ENCODE peak calls at places on chromosomes 13 and 19, in ten cellular contexts. One of them, this sample, is unnamed.

GRCh38 chr13:40069173-40070044 is 413.9 kb downstream of the COG6 start:
- DNase-seq in iris pigment epithelial cell: peak; percentile 79
- DNase-seq in suprapubic skin: no peak
- DNase-seq in NCI-H1930: peak; percentile 66
- DNase-seq in cerebellar nuclear complex: no peak
- DNase-seq in left ventricle myocardium inferior: peak; percentile 80
- DNase-seq in neural progenitor cell: peak; percentile 75
- DNase-seq in activated T-cell treated with anti-CD3 and anti-CD28 coated beads for 24 hours: peak; percentile 64
- DNase-seq in stimulated activated CD4-positive, alpha-beta T cell treated with anti-CD3 and anti-CD28 coated beads, Interleukin-2, amount 100 ng/mL, for 48 hours: peak; percentile 62
- DNase-seq in T-helper 1 cell: peak; percentile 67
- DNase-seq in this sample: peak; percentile 47

GRCh38 chr19:51689751-51690358 is 3.3 kb upstream of the SPACA6 start:
- DNase-seq in iris pigment epithelial cell: peak; percentile 56
- DNase-seq in suprapubic skin: no peak
- DNase-seq in NCI-H1930: no peak
- DNase-seq in cerebellar nuclear complex: no peak
- DNase-seq in left ventricle myocardium inferior: peak; percentile 53
- DNase-seq in neural progenitor cell: peak; percentile 77
- DNase-seq in activated T-cell treated with anti-CD3 and anti-CD28 coated beads for 24 hours: no peak
- DNase-seq in stimulated activated CD4-positive, alpha-beta T cell treated with anti-CD3 and anti-CD28 coated beads, Interleukin-2, amount 100 ng/mL, for 48 hours: no peak
- DNase-seq in T-helper 1 cell: no peak
- DNase-seq in this sample: no peak

GRCh38 chr13:29591310-29591709 is 4.2 kb downstream of the SLC7A1 start:
- DNase-seq in iris pigment epithelial cell: peak; percentile 70
- DNase-seq in suprapubic skin: no peak
- DNase-seq in NCI-H1930: no peak
- DNase-seq in cerebellar nuclear complex: no peak
- DNase-seq in left ventricle myocardium inferior: no peak
- DNase-seq in neural progenitor cell: no peak
- DNase-seq in activated T-cell treated with anti-CD3 and anti-CD28 coated beads for 24 hours: no peak
- DNase-seq in stimulated activated CD4-positive, alpha-beta T cell treated with anti-CD3 and anti-CD28 coated beads, Interleukin-2, amount 100 ng/mL, for 48 hours: no peak
- DNase-seq in T-helper 1 cell: no peak
- DNase-seq in this sample: no peak

GRCh38 chr19:50568321-50569022 is at the start of gene LRRC4B:
- DNase-seq in iris pigment epithelial cell: no peak
- DNase-seq in suprapubic skin: no peak
- DNase-seq in NCI-H1930: no peak
- DNase-seq in cerebellar nuclear complex: no peak
- DNase-seq in left ventricle myocardium inferior: no peak
- DNase-seq in neural progenitor cell: peak; percentile 79
- DNase-seq in activated T-cell treated with anti-CD3 and anti-CD28 coated beads for 24 hours: no peak
- DNase-seq in stimulated activated CD4-positive, alpha-beta T cell treated with anti-CD3 and anti-CD28 coated beads, Interleukin-2, amount 100 ng/mL, for 48 hours: no peak
- DNase-seq in T-helper 1 cell: no peak
- DNase-seq in this sample: no peak

GRCh38 chr13:50494110-50494509 is 349.4 kb downstream of the DLEU7 start:
- DNase-seq in iris pigment epithelial cell: no peak
- DNase-seq in suprapubic skin: no peak
- DNase-seq in NCI-H1930: no peak
- DNase-seq in cerebellar nuclear complex: no peak
- DNase-seq in left ventricle myocardium inferior: no peak
- DNase-seq in neural progenitor cell: no peak
- DNase-seq in activated T-cell treated with anti-CD3 and anti-CD28 coated beads for 24 hours: no peak
- DNase-seq in stimulated activated CD4-positive, alpha-beta T cell treated with anti-CD3 and anti-CD28 coated beads, Interleukin-2, amount 100 ng/mL, for 48 hours: no peak
- DNase-seq in T-helper 1 cell: no peak
- DNase-seq in this sample: no peak

GRCh38 chr13:113849981-113850721 is 13.7 kb downstream of the GAS6 start:
- DNase-seq in iris pigment epithelial cell: no peak
- DNase-seq in suprapubic skin: no peak
- DNase-seq in NCI-H1930: no peak
- DNase-seq in cerebellar nuclear complex: no peak
- DNase-seq in left ventricle myocardium inferior: no peak
- DNase-seq in neural progenitor cell: no peak
- DNase-seq in activated T-cell treated with anti-CD3 and anti-CD28 coated beads for 24 hours: no peak
- DNase-seq in stimulated activated CD4-positive, alpha-beta T cell treated with anti-CD3 and anti-CD28 coated beads, Interleukin-2, amount 100 ng/mL, for 48 hours: no peak
- DNase-seq in T-helper 1 cell: no peak
- DNase-seq in this sample: no peak

GRCh38 chr19:33304760-33305647 is 2.7 kb upstream of the CEBPA start:
- DNase-seq in iris pigment epithelial cell: no peak
- DNase-seq in suprapubic skin: no peak
- DNase-seq in NCI-H1930: no peak
- DNase-seq in cerebellar nuclear complex: no peak
- DNase-seq in left ventricle myocardium inferior: no peak
- DNase-seq in neural progenitor cell: no peak
- DNase-seq in activated T-cell treated with anti-CD3 and anti-CD28 coated beads for 24 hours: no peak
- DNase-seq in stimulated activated CD4-positive, alpha-beta T cell treated with anti-CD3 and anti-CD28 coated beads, Interleukin-2, amount 100 ng/mL, for 48 hours: no peak
- DNase-seq in T-helper 1 cell: no peak
- DNase-seq in this sample: no peak

GRCh38 chr19:33156354-33156753 is 24.4 kb downstream of the WDR88 start:
- DNase-seq in iris pigment epithelial cell: peak; percentile 70
- DNase-seq in suprapubic skin: no peak
- DNase-seq in NCI-H1930: no peak
- DNase-seq in cerebellar nuclear complex: no peak
- DNase-seq in left ventricle myocardium inferior: no peak
- DNase-seq in neural progenitor cell: no peak
- DNase-seq in activated T-cell treated with anti-CD3 and anti-CD28 coated beads for 24 hours: no peak
- DNase-seq in stimulated activated CD4-positive, alpha-beta T cell treated with anti-CD3 and anti-CD28 coated beads, Interleukin-2, amount 100 ng/mL, for 48 hours: no peak
- DNase-seq in T-helper 1 cell: no peak
- DNase-seq in this sample: no peak

GRCh38 chr13:32639502-32640105 is 53.4 kb downstream of the PDS5B start:
- DNase-seq in iris pigment epithelial cell: peak; percentile 73
- DNase-seq in suprapubic skin: no peak
- DNase-seq in NCI-H1930: no peak
- DNase-seq in cerebellar nuclear complex: no peak
- DNase-seq in left ventricle myocardium inferior: no peak
- DNase-seq in neural progenitor cell: peak; percentile 59
- DNase-seq in activated T-cell treated with anti-CD3 and anti-CD28 coated beads for 24 hours: peak; percentile 31
- DNase-seq in stimulated activated CD4-positive, alpha-beta T cell treated with anti-CD3 and anti-CD28 coated beads, Interleukin-2, amount 100 ng/mL, for 48 hours: peak; percentile 30
- DNase-seq in T-helper 1 cell: peak; percentile 45
- DNase-seq in this sample: no peak

GRCh38 chr13:25292301-25292700 is 5.0 kb upstream of the MTMR6 start:
- DNase-seq in iris pigment epithelial cell: peak; percentile 81
- DNase-seq in suprapubic skin: no peak
- DNase-seq in NCI-H1930: peak; percentile 43
- DNase-seq in cerebellar nuclear complex: no peak
- DNase-seq in left ventricle myocardium inferior: no peak
- DNase-seq in neural progenitor cell: no peak
- DNase-seq in activated T-cell treated with anti-CD3 and anti-CD28 coated beads for 24 hours: no peak
- DNase-seq in stimulated activated CD4-positive, alpha-beta T cell treated with anti-CD3 and anti-CD28 coated beads, Interleukin-2, amount 100 ng/mL, for 48 hours: no peak
- DNase-seq in T-helper 1 cell: no peak
- DNase-seq in this sample: no peak

GRCh38 chr13:101499406-101499805 is 46.9 kb downstream of the ITGBL1 start:
- DNase-seq in iris pigment epithelial cell: no peak
- DNase-seq in suprapubic skin: no peak
- DNase-seq in NCI-H1930: no peak
- DNase-seq in cerebellar nuclear complex: no peak
- DNase-seq in left ventricle myocardium inferior: no peak
- DNase-seq in neural progenitor cell: no peak
- DNase-seq in activated T-cell treated with anti-CD3 and anti-CD28 coated beads for 24 hours: no peak
- DNase-seq in stimulated activated CD4-positive, alpha-beta T cell treated with anti-CD3 and anti-CD28 coated beads, Interleukin-2, amount 100 ng/mL, for 48 hours: no peak
- DNase-seq in T-helper 1 cell: no peak
- DNase-seq in this sample: no peak